ENCODE peak calls at places on chromosomes 5 and 9, in nine cellular contexts. M is psoas muscle; G is Peyer's patch; R is SW480; D is HEK293T; H is naive thymus-derived CD4-positive, alpha-beta T cell; J is head of caudate nucleus; W is fibroblast of the aortic adventitia; L is stimulated activated naive CD4-positive, alpha-beta T cell. P is an unnamed sample.

GRCh38 chr5:57280811-57281301 is 107.0 kb downstream of the GPBP1 start:
- DNase-seq in M (no peak), G (no peak), R (no peak), D (no peak), H (no peak), J (no peak), W (no peak), L (no peak), P (no peak)

GRCh38 chr5:132138260-132138659 is 64.7 kb downstream of the CSF2 start:
- DNase-seq in M (no peak), G (no peak), R (no peak), D (no peak), H (no peak), J (no peak), W (peak), L (no peak), P (peak)

GRCh38 chr9:121840838-121841760 is 189.7 kb downstream of the DAB2IP start:
- DNase-seq in M (no peak), G (peak), R (no peak), D (no peak), H (no peak), J (peak), W (no peak), L (no peak), P (no peak)

GRCh38 chr5:88979244-88979643 is 96.3 kb upstream of the MEF2C start:
- DNase-seq in M (no peak), G (no peak), R (no peak), D (no peak), H (no peak), J (no peak), W (peak), L (no peak), P (no peak)

GRCh38 chr5:17238521-17239041 is 21.1 kb downstream of the BASP1 start:
- DNase-seq in M (no peak), G (no peak), R (no peak), D (no peak), H (no peak), J (no peak), W (peak), L (no peak), P (peak)

GRCh38 chr5:150107909-150108447 is 21.6 kb upstream of the CSF1R start:
- DNase-seq in M (no peak), G (no peak), R (no peak), D (no peak), H (no peak), J (no peak), W (peak), L (no peak), P (no peak)

GRCh38 chr5:5298841-5299543 is 123.5 kb upstream of the ICE1 start:
- DNase-seq in M (no peak), G (no peak), R (no peak), D (no peak), H (no peak), J (no peak), W (no peak), L (no peak), P (no peak)

GRCh38 chr5:65774346-65774745 is 52.3 kb downstream of the NLN start:
- DNase-seq in M (no peak), G (no peak), R (no peak), D (no peak), H (no peak), J (no peak), W (peak), L (no peak), P (peak)

GRCh38 chr5:176837707-176838115 is 27.4 kb downstream of the UNC5A start:
- DNase-seq in M (peak), G (peak), R (no peak), D (peak), H (peak), J (peak), W (peak), L (peak), P (peak)

GRCh38 chr9:110125207-110125751 is 82.7 kb downstream of the C9orf152 start:
- DNase-seq in M (peak), G (peak), R (peak), D (no peak), H (no peak), J (peak), W (peak), L (no peak), P (peak)

GRCh38 chr5:143190260-143190810 is 213.2 kb downstream of the NR3C1 start:
- DNase-seq in M (no peak), G (no peak), R (no peak), D (no peak), H (no peak), J (no peak), W (no peak), L (no peak), P (no peak)

GRCh38 chr5:143494162-143494561 is 90.7 kb upstream of the NR3C1 start:
- DNase-seq in M (no peak), G (no peak), R (no peak), D (no peak), H (no peak), J (no peak), W (peak), L (no peak), P (peak)

GRCh38 chr5:65262590-65263189 is 219.0 kb downstream of the ADAMTS6 start:
- DNase-seq in M (no peak), G (no peak), R (no peak), D (no peak), H (no peak), J (no peak), W (peak), L (no peak), P (peak)

GRCh38 chr9:123176230-123176629 is 92.2 kb downstream of the STRBP start:
- DNase-seq in M (no peak), G (no peak), R (no peak), D (no peak), H (no peak), J (no peak), W (no peak), L (no peak), P (peak)

GRCh38 chr5:148145916-148146315 is 22.4 kb upstream of the SPINK14 start:
- DNase-seq in M (no peak), G (no peak), R (no peak), D (no peak), H (no peak), J (no peak), W (peak), L (no peak), P (peak)

GRCh38 chr5:1319436-1320343 is 24.8 kb upstream of the TERT start:
- DNase-seq in M (no peak), G (no peak), R (no peak), D (no peak), H (no peak), J (no peak), W (no peak), L (no peak), P (no peak)

GRCh38 chr5:173833200-173833599 is 54.9 kb upstream of the CPEB4 start:
- DNase-seq in M (no peak), G (no peak), R (no peak), D (no peak), H (no peak), J (no peak), W (peak), L (no peak), P (no peak)

GRCh38 chr5:115947260-115947659 is 15.0 kb upstream of the LVRN start:
- DNase-seq in M (no peak), G (no peak), R (no peak), D (no peak), H (no peak), J (no peak), W (no peak), L (no peak), P (no peak)

GRCh38 chr9:124108216-124108615 is 96.6 kb downstream of the LHX2 start:
- DNase-seq in M (no peak), G (no peak), R (no peak), D (no peak), H (no peak), J (no peak), W (no peak), L (no peak), P (no peak)

GRCh38 chr9:71665247-71665646 is 103.1 kb downstream of the CEMIP2 start:
- DNase-seq in M (no peak), G (no peak), R (peak), D (no peak), H (no peak), J (no peak), W (no peak), L (no peak), P (no peak)